ENCODE peak calls at places on chromosomes 5 and 9, in five cellular contexts. D, M, N, T and K are unnamed samples.

GRCh38 chr9:2567922-2568321 is 53.7 kb upstream of the VLDLR start:
- DNase-seq in D (no peak), M (no peak), T (no peak), N (no peak), K (no peak)

GRCh38 chr9:19201899-19202891 is 28.3 kb upstream of the DENND4C start:
- DNase-seq in M (no peak), T (no peak), N (peak), D (no peak), K (no peak)

GRCh38 chr5:85549836-85550599 is 1067.7 kb upstream of the COX7C start:
- DNase-seq in M (no peak), N (no peak), D (no peak), T (no peak), K (no peak)

GRCh38 chr5:107812570-107813141 is 141.9 kb upstream of the EFNA5 start:
- DNase-seq in N (no peak), D (peak), M (peak), T (no peak), K (no peak)

GRCh38 chr5:97550164-97550563 is 367.1 kb upstream of the RIOK2 start:
- DNase-seq in M (peak), D (peak), N (no peak), T (peak), K (no peak)

GRCh38 chr5:57538341-57538955 is 55.8 kb upstream of the ACTBL2 start:
- DNase-seq in M (peak), T (no peak), N (no peak), D (peak), K (no peak)

GRCh38 chr5:154198611-154199230 is 8.2 kb downstream of the GALNT10 start:
- DNase-seq in N (no peak), D (no peak), M (peak), T (no peak), K (no peak)

GRCh38 chr5:37991267-37991902 is 151.5 kb upstream of the GDNF start:
- DNase-seq in M (no peak), D (no peak), N (no peak), T (no peak), K (no peak)